ENCODE peak calls at places on chromosomes 13 and 19, in four cellular contexts. D is K562, T is HepG2, E is H1. G is an unnamed sample.

GRCh38 chr13:77698211-77699058 is 948 bp downstream of the SLAIN1 start:
- DNase-seq in D (no peak), T (no peak), E (peak), G (peak)

GRCh38 chr19:6414033-6414643 is 10.5 kb downstream of the KHSRP start:
- DNase-seq in D (peak), T (no peak), E (peak), G (no peak)

GRCh38 chr13:68727788-68728187 is 1379.8 kb upstream of the ATXN8OS start:
- DNase-seq in D (no peak), T (no peak), E (no peak), G (no peak)

GRCh38 chr19:19597809-19598306 is 20.6 kb downstream of the PBX4 start:
- DNase-seq in D (peak), T (peak), E (no peak), G (no peak)

GRCh38 chr19:17902701-17903100 is 30.1 kb upstream of the CCDC124 start:
- DNase-seq in D (no peak), T (no peak), E (no peak), G (no peak)

GRCh38 chr13:48278806-48279205 is 24.7 kb upstream of the RB1 start:
- DNase-seq in D (no peak), T (no peak), E (no peak), G (peak)

GRCh38 chr19:33616857-33617256 is 4.9 kb upstream of the CHST8 start:
- DNase-seq in D (no peak), T (no peak), E (no peak), G (no peak)

GRCh38 chr13:46181799-46182490 is at the start of gene LCP1:
- DNase-seq in D (peak), T (no peak), E (no peak), G (no peak)

GRCh38 chr13:87398047-87398446 is 273.1 kb upstream of the SLITRK5 start:
- DNase-seq in D (no peak), T (no peak), E (no peak), G (no peak)

GRCh38 chr13:112161441-112162301 is 94.7 kb downstream of the SOX1 start:
- DNase-seq in D (no peak), T (peak), E (peak), G (no peak)

GRCh38 chr13:111610077-111610476 is 289.6 kb downstream of the TEX29 start:
- DNase-seq in D (no peak), T (no peak), E (no peak), G (no peak)

GRCh38 chr13:62837895-62838294 is 1422.2 kb upstream of the PCDH20 start:
- DNase-seq in D (no peak), T (no peak), E (no peak), G (peak)

DNA sequence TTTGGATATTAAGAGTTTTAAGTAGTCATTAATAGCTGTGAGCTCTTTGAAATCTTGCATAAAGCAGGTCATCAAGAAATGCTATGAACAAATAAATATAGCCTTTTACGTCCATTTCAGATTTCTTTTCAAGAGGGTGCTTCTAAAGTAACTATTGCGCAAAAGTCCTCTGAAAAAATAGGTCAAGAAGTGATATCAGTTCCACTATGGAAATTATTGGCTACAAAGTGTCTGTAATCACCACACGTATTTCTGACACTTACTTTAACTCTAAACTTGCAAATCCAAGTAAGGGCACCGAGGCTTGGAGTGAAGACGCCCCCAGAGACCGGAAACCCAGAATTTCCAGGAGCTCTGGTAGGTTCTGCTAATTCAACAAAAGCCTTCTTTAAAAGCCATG is 44.9 kb upstream of the STARD13 start:
- DNase-seq in D (no peak), T (no peak), E (no peak), G (no peak)
- TF ChIP-seq JUN in D (no peak), T (no peak), E (no peak), G (no peak)

GRCh38 chr19:58366576-58367430 is 4.3 kb upstream of the ZNF497 start:
- DNase-seq in D (no peak), T (no peak), E (no peak), G (no peak)

GRCh38 chr19:58364127-58364526 is 1.6 kb upstream of the ZNF497 start:
- DNase-seq in D (no peak), T (no peak), E (no peak), G (no peak)

GRCh38 chr19:58361900-58362271 is 665 bp downstream of the ZNF497 start:
- DNase-seq in D (peak), T (peak), E (no peak), G (no peak)

GRCh38 chr19:58357798-58358145 is 4.5 kb upstream of the A1BG start:
- DNase-seq in D (no peak), T (no peak), E (no peak), G (no peak)

DNA sequence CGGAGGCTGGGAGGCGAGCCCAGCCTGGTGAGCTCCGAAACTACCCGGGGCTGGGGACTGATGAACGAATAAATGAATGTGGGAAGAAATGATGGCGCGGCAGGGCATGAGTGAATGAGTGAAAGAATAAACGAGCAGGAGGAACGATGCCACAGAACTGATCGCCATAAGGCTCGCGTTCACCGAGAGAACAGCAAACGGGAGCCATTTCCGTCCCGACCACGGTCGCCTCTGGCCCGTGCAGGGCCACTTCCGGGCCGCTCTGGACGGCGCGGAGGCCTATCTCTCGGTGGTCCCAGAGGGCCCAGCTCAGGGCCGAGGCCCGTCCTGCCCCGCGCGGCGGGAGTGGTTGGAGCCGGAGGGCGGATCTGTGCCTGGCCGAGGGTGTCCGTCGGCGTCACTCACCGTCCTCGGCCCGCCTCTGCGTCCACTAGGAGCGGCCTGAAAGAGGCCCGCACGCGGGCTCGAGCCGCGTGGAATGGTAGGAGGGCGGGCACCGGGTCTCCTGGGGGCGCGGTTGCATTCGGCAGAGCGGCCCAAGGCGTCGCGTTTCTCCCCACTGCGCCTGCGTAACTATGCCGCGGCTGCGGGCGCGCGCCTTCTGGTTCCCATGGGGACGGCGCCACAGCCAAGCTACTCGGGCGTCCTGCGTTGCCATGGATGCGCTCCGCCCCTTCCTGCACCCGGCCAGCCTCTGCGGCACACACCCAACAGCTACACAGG is at the start of gene ZNF497:
- DNase-seq in D (peak), T (peak), E (peak), G (peak)
- TF ChIP-seq CTCF in D (no peak), T (peak), E (no peak), G (peak)

DNA sequence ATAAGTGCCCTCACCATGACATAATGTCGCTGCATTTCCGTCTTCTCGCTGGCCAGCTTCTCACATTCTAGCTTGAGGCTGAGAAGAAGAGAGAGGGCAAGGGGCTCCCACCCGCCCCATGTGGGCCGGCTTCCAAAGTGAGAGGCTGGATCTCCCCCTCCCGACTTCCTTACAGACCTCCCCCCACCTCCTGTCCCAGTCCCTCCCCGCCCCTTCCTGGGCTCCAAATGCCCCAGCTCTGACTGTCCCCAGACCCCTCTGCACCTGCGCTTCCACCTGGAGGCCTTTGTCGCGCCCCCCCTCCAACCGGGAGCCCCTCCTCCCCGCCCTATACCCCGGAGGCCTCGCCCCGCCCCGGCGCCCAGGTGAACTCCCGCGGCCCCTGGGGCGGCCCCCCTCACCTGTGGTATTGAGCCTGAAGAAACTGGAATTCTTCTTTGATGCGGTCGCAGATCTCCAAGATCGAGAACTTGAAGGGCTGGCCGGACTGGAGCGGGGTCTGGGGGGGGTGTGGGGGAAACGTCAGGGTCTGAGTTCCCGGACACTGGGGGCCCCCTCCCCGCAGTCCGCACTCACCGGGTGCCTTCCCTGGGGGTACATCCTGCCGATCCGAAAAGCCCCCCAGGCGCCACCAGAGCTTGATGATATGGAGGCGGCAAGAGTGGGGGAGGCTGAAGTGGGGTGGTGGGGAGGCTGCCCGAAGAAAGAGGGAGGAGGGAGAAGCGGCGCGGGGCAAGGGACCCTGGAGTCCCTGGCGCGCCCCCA is 593 bp downstream of the TLE2 start:
- DNase-seq in D (no peak), T (no peak), E (peak), G (no peak)
- TF ChIP-seq EZH2 in D (no peak), T (no peak), E (no peak), G (peak)

GRCh38 chr19:36008336-36008978 is at the start of gene SYNE4:
- DNase-seq in D (no peak), T (peak), E (peak), G (no peak)
- TF ChIP-seq JUN in D (no peak), T (no peak), E (no peak), G (no peak)

DNA sequence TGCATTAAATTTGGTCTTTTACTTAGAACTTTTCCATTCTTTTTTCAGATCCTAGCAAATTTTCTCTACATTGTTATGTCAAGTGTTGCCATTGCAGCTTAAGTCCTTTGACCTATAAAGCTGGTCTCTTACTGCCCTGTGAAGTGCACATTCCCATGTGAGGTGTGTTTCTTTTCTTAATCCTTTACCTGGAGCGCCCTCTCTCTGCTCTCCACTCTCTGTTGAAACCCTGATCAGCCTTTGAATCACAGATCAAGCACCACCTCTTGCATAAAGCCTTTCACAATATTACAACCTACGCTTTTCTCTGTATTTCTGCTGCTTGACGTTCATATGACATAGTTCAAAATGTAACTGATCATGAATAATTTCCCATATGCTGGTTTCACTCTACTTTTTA is 84.8 kb downstream of the PCDH17 start:
- DNase-seq in D (no peak), T (peak), E (no peak), G (no peak)
- TF ChIP-seq CTCF in D (no peak), T (peak), E (no peak), G (no peak)

DNA sequence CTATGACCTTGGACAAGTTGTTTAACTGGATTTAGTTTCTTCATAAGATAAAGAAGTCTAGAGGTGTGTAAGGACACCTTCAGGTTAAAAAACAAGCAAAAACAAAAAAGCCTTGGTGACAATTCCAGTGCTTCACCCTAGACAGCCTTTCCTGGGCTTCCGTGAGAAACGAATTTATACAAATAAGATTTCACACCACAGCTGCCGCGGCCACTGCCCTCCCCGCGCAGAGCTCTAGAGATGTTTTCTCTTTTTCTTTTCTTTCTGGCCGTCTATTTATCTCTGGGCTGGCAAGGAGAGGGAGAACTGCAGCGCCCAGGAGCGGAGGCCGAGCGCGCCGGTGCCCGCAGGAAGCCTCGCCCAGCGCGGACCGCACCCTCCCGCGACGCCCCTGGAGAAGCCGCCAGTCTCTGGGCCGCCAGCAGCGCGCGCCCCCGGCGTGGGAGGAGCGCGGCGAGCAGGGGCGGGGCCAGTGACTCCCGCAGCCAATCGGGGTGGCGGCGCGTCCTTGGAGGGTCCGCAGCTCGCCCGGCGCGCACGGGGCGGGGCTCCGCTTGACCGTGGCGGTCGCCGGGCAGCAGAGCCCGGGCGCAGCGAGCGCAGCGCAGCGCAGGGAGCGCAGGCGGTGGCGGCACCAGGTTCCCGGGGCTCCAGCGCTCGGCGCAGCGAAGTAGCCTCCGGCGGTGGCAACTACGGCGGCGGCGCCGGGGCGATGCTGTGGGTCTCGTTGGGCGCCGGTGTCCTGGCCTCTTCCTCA is 107.0 kb downstream of the RXFP2 start:
- DNase-seq in D (peak), T (peak), E (peak), G (peak)
- TF ChIP-seq EZH2 in D (no peak), T (no peak), E (no peak), G (no peak)

DNA sequence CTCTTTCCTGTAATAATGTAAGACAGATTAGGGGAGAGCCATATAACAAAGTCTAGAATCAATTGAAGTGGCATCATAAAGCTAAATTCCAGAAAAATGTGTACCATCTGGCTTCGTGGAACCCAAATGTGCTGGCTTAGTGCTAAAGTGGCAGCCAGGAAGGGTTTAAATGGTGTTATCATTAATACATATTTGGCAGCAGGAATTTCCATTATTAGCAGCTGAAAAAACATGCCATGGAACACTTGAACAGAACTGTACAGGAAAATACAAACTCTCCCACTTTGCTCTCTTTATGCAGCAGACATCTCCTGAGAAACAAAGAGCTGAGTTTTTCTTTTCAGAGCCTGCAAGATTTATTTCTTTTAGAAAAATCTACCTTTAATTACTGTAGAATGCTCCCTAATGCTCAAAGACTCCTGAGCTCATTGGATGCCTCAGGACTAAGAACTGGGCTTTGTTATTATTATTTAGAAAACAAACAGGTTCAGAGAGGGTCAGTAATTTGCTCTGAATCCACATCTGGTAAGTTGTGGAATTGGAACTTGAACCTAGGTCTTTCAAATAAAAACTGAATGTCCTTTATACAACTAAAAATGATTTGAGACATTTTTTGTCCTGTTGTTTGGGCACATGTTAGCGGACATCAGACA is 179.0 kb downstream of the LACC1 start:
- DNase-seq in D (no peak), T (no peak), E (no peak), G (peak)
- TF ChIP-seq JUN in D (no peak), T (no peak), E (no peak), G (no peak)

DNA sequence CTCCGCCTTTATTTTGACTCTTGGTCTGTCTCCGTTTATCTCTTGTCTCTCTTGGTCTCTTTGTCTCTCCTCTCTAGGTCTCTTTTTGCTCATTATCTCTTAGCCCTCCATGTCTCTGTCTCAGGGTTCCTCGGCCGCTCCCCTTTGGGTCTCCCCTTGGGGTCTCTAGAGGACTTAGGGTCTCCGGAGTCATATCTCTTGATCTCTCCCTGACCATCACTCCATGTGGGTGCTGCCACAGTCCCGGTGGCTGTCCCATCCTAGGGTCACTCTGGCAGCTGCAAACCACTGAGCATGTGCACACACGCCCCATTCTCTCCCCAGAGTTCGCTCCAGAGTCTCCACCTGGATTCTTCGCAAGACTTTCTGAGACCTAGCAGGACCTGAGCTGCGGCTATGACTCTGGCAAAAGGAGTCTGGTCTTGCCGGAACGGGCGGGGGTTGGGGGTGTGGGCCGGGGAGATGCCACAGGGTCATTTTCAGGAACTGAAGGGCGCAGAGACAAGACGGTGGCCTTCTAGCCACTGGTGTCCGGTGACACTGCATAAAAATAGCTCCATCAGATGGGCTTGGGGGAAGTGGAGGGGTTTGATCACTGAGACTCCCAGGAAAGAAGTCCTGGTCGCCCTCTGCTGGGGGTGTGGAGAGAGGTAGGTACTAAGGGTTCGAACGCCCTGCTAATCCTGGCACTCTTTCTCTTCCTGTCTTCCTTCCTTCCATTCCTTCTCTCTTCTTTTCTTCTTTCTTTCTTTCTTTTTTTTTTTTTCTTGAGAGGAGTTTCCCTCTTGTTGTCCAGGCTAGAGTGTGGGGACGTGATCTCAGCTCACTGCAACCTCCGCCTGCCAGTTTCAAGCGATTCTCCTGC is 1.2 kb upstream of the KCNA7 start:
- DNase-seq in D (peak), T (peak), E (peak), G (no peak)
- TF ChIP-seq CTCF in D (peak), T (peak), E (peak), G (no peak)

DNA sequence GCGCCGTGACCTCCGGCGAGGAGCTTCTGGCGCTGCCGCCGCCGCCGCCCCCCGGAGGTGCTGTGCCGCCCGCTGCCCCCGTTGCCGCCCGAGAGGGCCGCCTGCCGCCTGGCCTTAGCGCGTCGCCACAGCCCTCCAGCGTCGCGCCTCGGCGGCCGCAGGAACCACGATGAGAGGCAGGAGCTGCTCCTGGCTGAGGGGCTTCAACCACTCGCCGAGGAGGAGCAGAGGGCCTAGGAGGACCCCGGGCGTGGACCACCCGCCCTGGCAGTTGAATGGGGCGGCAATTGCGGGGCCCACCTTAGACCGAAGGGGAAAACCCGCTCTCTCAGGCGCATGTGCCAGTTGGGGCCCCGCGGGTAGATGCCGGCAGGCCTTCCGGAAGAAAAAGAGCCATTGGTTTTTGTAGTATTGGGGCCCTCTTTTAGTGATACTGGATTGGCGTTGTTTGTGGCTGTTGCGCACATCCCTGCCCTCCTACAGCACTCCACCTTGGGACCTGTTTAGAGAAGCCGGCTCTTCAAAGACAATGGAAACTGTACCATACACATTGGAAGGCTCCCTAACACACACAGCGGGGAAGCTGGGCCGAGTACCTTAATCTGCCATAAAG is 4.8 kb downstream of the PDX1 start:
- DNase-seq in D (no peak), T (no peak), E (peak), G (no peak)
- TF ChIP-seq EZH2 in D (no peak), T (no peak), E (peak), G (peak)